ENCODE peak calls at places on chromosomes 13 and 19, in five cellular contexts. A is uterus, P is adrenal gland, D is K562, H is transverse colon. X is an unnamed sample.

GRCh38 chr13:28137556-28137955 is 789 bp upstream of the PAN3 start:
- DNase-seq in P (no peak), H (no peak), A (no peak), D (no peak), X (no peak)

GRCh38 chr13:46683879-46684278 is 113.1 kb downstream of the ESD start:
- DNase-seq in A (no peak), H (no peak), D (no peak), P (no peak), X (no peak)

GRCh38 chr13:37685206-37685605 is 86.6 kb upstream of the POSTN start:
- DNase-seq in D (no peak), A (no peak), P (no peak), H (no peak), X (no peak)

GRCh38 chr13:99004931-99005330 is 27.1 kb upstream of the DOCK9 start:
- DNase-seq in A (no peak), D (no peak), P (no peak), H (no peak), X (no peak)

GRCh38 chr19:35346193-35347052 is 1.3 kb upstream of the FFAR1 start:
- DNase-seq in H (peak; percentile 63), A (no peak), D (no peak), P (no peak), X (peak; percentile 58)

GRCh38 chr13:64314286-64314685 is 2898.6 kb upstream of the PCDH20 start:
- DNase-seq in D (no peak), H (no peak), P (no peak), A (no peak), X (no peak)

GRCh38 chr19:10224337-10224736 is 6.8 kb downstream of the S1PR2 start:
- DNase-seq in P (no peak), D (no peak), H (no peak), A (no peak), X (no peak)

GRCh38 chr19:57191141-57192063 is at the start of gene ZNF264:
- DNase-seq in P (peak; percentile 91), D (peak; percentile 66), H (peak; percentile 92), A (peak; percentile 88), X (peak; percentile 95)

GRCh38 chr19:50780753-50781480 is 9.3 kb upstream of the ACP4 start:
- DNase-seq in A (no peak), H (no peak), D (no peak), P (no peak), X (no peak)

GRCh38 chr13:79802389-79803140 is 321.6 kb downstream of the NDFIP2 start:
- DNase-seq in D (no peak), P (no peak), A (no peak), H (no peak), X (no peak)

GRCh38 chr19:44548736-44549135 is 19.3 kb upstream of the CEACAM20 start:
- DNase-seq in P (no peak), H (no peak), D (no peak), A (no peak), X (no peak)

GRCh38 chr19:45298264-45298663 is 24.4 kb downstream of the CKM start:
- DNase-seq in A (no peak), P (no peak), D (no peak), H (no peak), X (no peak)

GRCh38 chr13:25114220-25114619 is 18.3 kb downstream of the PABPC3 start:
- DNase-seq in D (peak; percentile 55), H (peak; percentile 60), A (no peak), P (peak; percentile 74), X (peak; percentile 45)

GRCh38 chr13:78608705-78609463 is 5.5 kb upstream of the POU4F1 start:
- DNase-seq in A (no peak), D (no peak), P (no peak), H (no peak), X (no peak)

GRCh38 chr13:64414381-64414780 is 2815.8 kb downstream of the PCDH9 start:
- DNase-seq in P (no peak), D (no peak), A (no peak), H (no peak), X (no peak)

GRCh38 chr19:1069009-1069779 is 2.2 kb downstream of the ARHGAP45 start:
- DNase-seq in H (peak; percentile 82), P (peak; percentile 77), D (no peak), A (no peak), X (peak; percentile 61)

GRCh38 chr19:52923782-52924593 is 760 bp upstream of the ZNF888 start:
- DNase-seq in D (peak; percentile 37), P (peak; percentile 57), H (peak; percentile 74), A (peak; percentile 38), X (peak; percentile 77)

GRCh38 chr13:28611021-28611420 is 47.9 kb upstream of the POMP start:
- DNase-seq in P (no peak), A (no peak), H (no peak), D (no peak), X (no peak)

GRCh38 chr19:50719566-50719965 is at the start of gene SHANK1:
- DNase-seq in H (no peak), A (no peak), P (no peak), D (peak; percentile 75), X (no peak)

GRCh38 chr19:46659151-46660007 is 1.6 kb downstream of the DACT3 start:
- DNase-seq in A (peak; percentile 67), H (peak; percentile 31), D (peak; percentile 90), P (peak; percentile 39), X (no peak)

GRCh38 chr19:51318687-51319675 is 7.5 kb downstream of the IGLON5 start:
- DNase-seq in P (no peak), D (no peak), H (no peak), A (no peak), X (no peak)

GRCh38 chr13:50685491-50685890 is 158.0 kb downstream of the DLEU7 start:
- DNase-seq in P (peak; percentile 43), D (no peak), A (peak; percentile 30), H (peak; percentile 41), X (peak; percentile 88)

GRCh38 chr19:21202865-21203494 is 61.1 kb downstream of the ZNF431 start:
- DNase-seq in H (no peak), A (no peak), P (no peak), D (peak; percentile 53), X (no peak)

GRCh38 chr19:28289294-28290063 is 923.5 kb downstream of the UQCRFS1 start:
- DNase-seq in P (no peak), H (peak; percentile 69), D (no peak), A (no peak), X (no peak)

GRCh38 chr13:40178130-40178529 is 488.3 kb downstream of the FOXO1 start:
- DNase-seq in D (no peak), H (no peak), A (no peak), P (no peak), X (no peak)

GRCh38 chr19:8846819-8847218 is 14.6 kb downstream of the MBD3L1 start:
- DNase-seq in H (no peak), A (no peak), P (no peak), D (no peak), X (no peak)

GRCh38 chr19:9906475-9907087 is 29.7 kb downstream of the OLFM2 start:
- DNase-seq in H (no peak), P (no peak), D (no peak), A (no peak), X (no peak)

DNA sequence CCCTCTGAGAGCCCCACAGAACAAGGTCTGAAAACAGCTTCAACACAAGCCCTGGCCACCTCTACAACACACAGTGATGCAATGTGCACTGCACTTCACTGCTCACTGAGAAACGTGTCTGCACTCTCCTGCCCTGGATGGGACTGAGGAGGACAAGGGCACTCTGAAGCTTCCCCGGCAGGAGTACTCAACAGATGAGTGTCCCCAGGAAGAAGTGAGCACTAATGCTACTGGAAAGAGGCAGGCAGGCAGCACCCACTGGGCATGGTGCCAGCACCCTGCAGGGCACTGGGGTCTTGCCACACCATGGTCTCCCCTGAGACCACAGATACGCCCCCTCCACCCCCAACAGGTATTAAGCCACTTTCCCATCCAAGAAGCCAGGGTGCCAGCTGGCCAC is 17.7 kb upstream of the SLC35E1 start:
- DNase-seq in A (no peak), H (no peak), P (no peak), D (no peak), X (no peak)
- H3K4me1 ChIP-seq in A (peaks cover 21% of the 10 kb centered on the region), H (peaks cover 82% of the 10 kb centered on the region), P (peaks cover 39% of the 10 kb centered on the region), D (peaks cover 43% of the 10 kb centered on the region), X (peaks cover 71% of the 10 kb centered on the region)

GRCh38 chr19:3670258-3670795 is 29.9 kb downstream of the PIP5K1C start:
- DNase-seq in D (peak; percentile 83), H (peak; percentile 68), P (peak; percentile 35), A (peak; percentile 96), X (peak; percentile 87)
- TF ChIP-seq POLR2A in D (peak; percentile 79), H (peak; percentile 63), P (peak; percentile 33), A (peak; percentile 98), X (no peak)

GRCh38 chr19:55279773-55280643 is at the start of gene HSPBP1:
- DNase-seq in D (peak; percentile 91), A (peak; percentile 95), P (peak; percentile 97), H (peak; percentile 98), X (peak; percentile 93)

GRCh38 chr19:55287361-55288079 is 3.7 kb downstream of the BRSK1 start:
- DNase-seq in P (no peak), H (no peak), D (no peak), A (no peak), X (no peak)

GRCh38 chr19:55283548-55284393 is at the start of gene BRSK1:
- DNase-seq in P (peak; percentile 72), D (peak; percentile 75), A (peak; percentile 77), H (peak; percentile 60), X (peak; percentile 73)

GRCh38 chr19:55285225-55285890 is 1.6 kb downstream of the BRSK1 start:
- DNase-seq in H (no peak), P (no peak), D (no peak), A (no peak), X (no peak)

DNA sequence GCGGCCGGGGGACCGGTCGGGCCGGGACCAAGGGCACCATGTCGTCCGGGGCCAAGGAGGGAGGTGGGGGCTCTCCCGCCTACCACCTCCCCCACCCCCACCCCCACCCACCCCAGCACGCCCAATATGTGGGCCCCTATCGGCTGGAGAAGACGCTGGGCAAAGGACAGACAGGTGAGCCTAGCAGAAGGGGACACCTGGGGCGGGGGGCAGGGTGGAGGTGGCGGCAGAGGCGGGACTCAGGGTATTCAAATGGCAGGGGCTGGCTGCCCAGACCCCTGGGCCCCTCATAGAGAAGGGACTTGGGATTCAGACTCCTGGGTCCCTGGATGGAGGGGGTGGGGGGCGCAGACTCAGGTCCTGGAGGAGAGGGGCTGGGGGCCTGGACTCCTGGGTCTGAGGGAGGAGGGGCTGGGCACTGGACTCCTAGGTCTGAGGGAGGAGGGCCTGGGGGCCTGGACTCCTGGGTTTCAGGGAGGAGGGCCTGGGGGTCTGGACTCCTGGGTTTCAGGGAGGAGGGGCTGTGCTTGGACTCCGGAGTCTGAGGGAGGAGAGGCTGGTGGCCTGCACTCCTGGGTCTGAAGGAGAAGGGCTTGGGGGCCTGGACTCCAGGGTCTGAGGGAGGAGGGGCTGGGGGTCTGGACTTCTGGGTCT is 735 bp downstream of the BRSK1 start:
- DNase-seq in P (no peak), H (no peak), A (no peak), D (no peak), X (no peak)
- H3K4me3 ChIP-seq in P (no peak overlapping the region), H (peak overlapping the region; percentile 50), A (peak overlapping the region; percentile 26), D (peak overlapping the region; percentile 42), X (peak overlapping the region; percentile 52)

GRCh38 chr19:41320568-41320967 is 10.6 kb downstream of the CCDC97 start:
- DNase-seq in A (no peak), P (no peak), D (no peak), H (no peak), X (no peak)

GRCh38 chr19:41323023-41323422 is 13.1 kb downstream of the CCDC97 start:
- DNase-seq in A (peak; percentile 62), H (no peak), D (no peak), P (peak; percentile 78), X (peak; percentile 59)

GRCh38 chr19:41322451-41322850 is 12.5 kb downstream of the CCDC97 start:
- DNase-seq in A (peak; percentile 33), D (no peak), P (peak; percentile 25), H (no peak), X (no peak)

GRCh38 chr19:41321204-41321599 is 11.2 kb downstream of the CCDC97 start:
- DNase-seq in H (no peak), P (peak; percentile 16), A (no peak), D (no peak), X (peak; percentile 46)

GRCh38 chr19:41321600-41322270 is 11.8 kb downstream of the CCDC97 start:
- DNase-seq in A (peak; percentile 62), D (peak; percentile 65), P (peak; percentile 58), H (peak; percentile 41), X (peak; percentile 60)
- H3K4me1 ChIP-seq in A (peaks cover 40% of the 10 kb centered on the region), D (peaks cover 52% of the 10 kb centered on the region), P (peaks cover 33% of the 10 kb centered on the region), H (peaks cover 54% of the 10 kb centered on the region), X (peaks cover 55% of the 10 kb centered on the region)